ENCODE peak calls at places on chromosomes 6 and 20, in four cellular contexts. One of them, this sample, is unnamed.

GRCh38 chr6:140264451-140264850 is 890.0 kb upstream of the CITED2 start:
- DNase-seq in tibial artery: no peak
- DNase-seq in fibroblast of villous mesenchyme: no peak
- DNase-seq in adrenal gland: no peak
- DNase-seq in this sample: no peak

GRCh38 chr6:167130008-167130677 is 7.2 kb downstream of the CCR6 start:
- DNase-seq in tibial artery: no peak
- DNase-seq in fibroblast of villous mesenchyme: no peak
- DNase-seq in adrenal gland: no peak
- DNase-seq in this sample: no peak

GRCh38 chr6:112017169-112017568 is 36.7 kb upstream of the CCN6 start:
- DNase-seq in tibial artery: no peak
- DNase-seq in fibroblast of villous mesenchyme: no peak
- DNase-seq in adrenal gland: no peak
- DNase-seq in this sample: peak

GRCh38 chr6:13286185-13286584 is 42.2 kb downstream of the TBC1D7 start:
- DNase-seq in tibial artery: no peak
- DNase-seq in fibroblast of villous mesenchyme: no peak
- DNase-seq in adrenal gland: no peak
- DNase-seq in this sample: no peak

GRCh38 chr6:136253734-136254133 is 3.6 kb upstream of the MTFR2 start:
- DNase-seq in tibial artery: no peak
- DNase-seq in fibroblast of villous mesenchyme: no peak
- DNase-seq in adrenal gland: no peak
- DNase-seq in this sample: no peak

GRCh38 chr6:83860347-83860731 is 850 bp downstream of the CYB5R4 start:
- DNase-seq in tibial artery: no peak
- DNase-seq in fibroblast of villous mesenchyme: no peak
- DNase-seq in adrenal gland: no peak
- DNase-seq in this sample: no peak

GRCh38 chr6:63941747-63942470 is 306.3 kb downstream of the PHF3 start:
- DNase-seq in tibial artery: no peak
- DNase-seq in fibroblast of villous mesenchyme: no peak
- DNase-seq in adrenal gland: no peak
- DNase-seq in this sample: no peak

GRCh38 chr6:21220271-21220987 is 373.1 kb upstream of the SOX4 start:
- DNase-seq in tibial artery: no peak
- DNase-seq in fibroblast of villous mesenchyme: no peak
- DNase-seq in adrenal gland: no peak
- DNase-seq in this sample: no peak

GRCh38 chr6:89239338-89239737 is 22.2 kb upstream of the GABRR1 start:
- DNase-seq in tibial artery: no peak
- DNase-seq in fibroblast of villous mesenchyme: no peak
- DNase-seq in adrenal gland: no peak
- DNase-seq in this sample: peak

GRCh38 chr6:162151050-162151658 is 576.4 kb downstream of the PRKN start:
- DNase-seq in tibial artery: no peak
- DNase-seq in fibroblast of villous mesenchyme: peak
- DNase-seq in adrenal gland: no peak
- DNase-seq in this sample: no peak

GRCh38 chr20:8095648-8096572 is 36.2 kb upstream of the PLCB1 start:
- DNase-seq in tibial artery: no peak
- DNase-seq in fibroblast of villous mesenchyme: peak
- DNase-seq in adrenal gland: no peak
- DNase-seq in this sample: no peak

GRCh38 chr6:159836294-159837140 is 36.4 kb downstream of the PNLDC1 start:
- DNase-seq in tibial artery: peak
- DNase-seq in fibroblast of villous mesenchyme: no peak
- DNase-seq in adrenal gland: peak
- DNase-seq in this sample: no peak

GRCh38 chr6:24788031-24788665 is 10.6 kb downstream of the ARMH2 start:
- DNase-seq in tibial artery: no peak
- DNase-seq in fibroblast of villous mesenchyme: peak
- DNase-seq in adrenal gland: no peak
- DNase-seq in this sample: peak

GRCh38 chr6:162699961-162700360 is 27.6 kb downstream of the PRKN start:
- DNase-seq in tibial artery: no peak
- DNase-seq in fibroblast of villous mesenchyme: peak
- DNase-seq in adrenal gland: no peak
- DNase-seq in this sample: no peak

GRCh38 chr6:117264487-117265424 is 602 bp upstream of the VGLL2 start:
- DNase-seq in tibial artery: no peak
- DNase-seq in fibroblast of villous mesenchyme: no peak
- DNase-seq in adrenal gland: no peak
- DNase-seq in this sample: peak

GRCh38 chr6:20661721-20662120 is 127.5 kb downstream of the CDKAL1 start:
- DNase-seq in tibial artery: no peak
- DNase-seq in fibroblast of villous mesenchyme: no peak
- DNase-seq in adrenal gland: no peak
- DNase-seq in this sample: no peak

GRCh38 chr6:53750112-53750511 is 44.7 kb upstream of the LRRC1 start:
- DNase-seq in tibial artery: no peak
- DNase-seq in fibroblast of villous mesenchyme: no peak
- DNase-seq in adrenal gland: no peak
- DNase-seq in this sample: no peak

GRCh38 chr6:75546401-75546800 is 52.8 kb upstream of the FILIP1 start:
- DNase-seq in tibial artery: no peak
- DNase-seq in fibroblast of villous mesenchyme: peak
- DNase-seq in adrenal gland: no peak
- DNase-seq in this sample: no peak

GRCh38 chr6:48147101-48147500 is 36.1 kb upstream of the PTCHD4 start:
- DNase-seq in tibial artery: no peak
- DNase-seq in fibroblast of villous mesenchyme: no peak
- DNase-seq in adrenal gland: no peak
- DNase-seq in this sample: no peak

GRCh38 chr6:130890531-130890950 is 63.3 kb downstream of the SMLR1 start:
- DNase-seq in tibial artery: no peak
- DNase-seq in fibroblast of villous mesenchyme: peak
- DNase-seq in adrenal gland: no peak
- DNase-seq in this sample: no peak

GRCh38 chr20:37727247-37727956 is 33.6 kb downstream of the CTNNBL1 start:
- DNase-seq in tibial artery: no peak
- DNase-seq in fibroblast of villous mesenchyme: peak
- DNase-seq in adrenal gland: no peak
- DNase-seq in this sample: no peak

GRCh38 chr6:108942556-108943492 is 94.6 kb downstream of the ARMC2 start:
- DNase-seq in tibial artery: no peak
- DNase-seq in fibroblast of villous mesenchyme: no peak
- DNase-seq in adrenal gland: no peak
- DNase-seq in this sample: peak

GRCh38 chr20:54267510-54268003 is 59.7 kb downstream of the PFDN4 start:
- DNase-seq in tibial artery: no peak
- DNase-seq in fibroblast of villous mesenchyme: no peak
- DNase-seq in adrenal gland: peak
- DNase-seq in this sample: no peak

GRCh38 chr20:46324960-46325703 is 16.8 kb upstream of the CDH22 start:
- DNase-seq in tibial artery: no peak
- DNase-seq in fibroblast of villous mesenchyme: peak
- DNase-seq in adrenal gland: peak
- DNase-seq in this sample: peak

GRCh38 chr6:25623874-25624273 is 28.1 kb upstream of the SCGN start:
- DNase-seq in tibial artery: no peak
- DNase-seq in fibroblast of villous mesenchyme: no peak
- DNase-seq in adrenal gland: no peak
- DNase-seq in this sample: no peak

GRCh38 chr20:12358655-12359009 is 440.9 kb downstream of the BTBD3 start:
- DNase-seq in tibial artery: no peak
- DNase-seq in fibroblast of villous mesenchyme: no peak
- DNase-seq in adrenal gland: no peak
- DNase-seq in this sample: no peak

GRCh38 chr6:97497713-97498331 is 214.8 kb upstream of the MMS22L start:
- DNase-seq in tibial artery: peak
- DNase-seq in fibroblast of villous mesenchyme: peak
- DNase-seq in adrenal gland: peak
- DNase-seq in this sample: peak

GRCh38 chr20:45779011-45779915 is 12.4 kb downstream of the WFDC3 start:
- DNase-seq in tibial artery: peak
- DNase-seq in fibroblast of villous mesenchyme: peak
- DNase-seq in adrenal gland: peak
- DNase-seq in this sample: peak

GRCh38 chr6:37038297-37039198 is 33.1 kb downstream of the FGD2 start:
- DNase-seq in tibial artery: peak
- DNase-seq in fibroblast of villous mesenchyme: peak
- DNase-seq in adrenal gland: peak
- DNase-seq in this sample: no peak

GRCh38 chr6:145086197-145086596 is 649.1 kb downstream of the EPM2A start:
- DNase-seq in tibial artery: no peak
- DNase-seq in fibroblast of villous mesenchyme: peak
- DNase-seq in adrenal gland: no peak
- DNase-seq in this sample: no peak

GRCh38 chr6:56752009-56752408 is 109.3 kb upstream of the DST start:
- DNase-seq in tibial artery: no peak
- DNase-seq in fibroblast of villous mesenchyme: no peak
- DNase-seq in adrenal gland: no peak
- DNase-seq in this sample: no peak

GRCh38 chr6:29676981-29677601 is 3.9 kb downstream of the ZFP57 start:
- DNase-seq in tibial artery: no peak
- DNase-seq in fibroblast of villous mesenchyme: no peak
- DNase-seq in adrenal gland: no peak
- DNase-seq in this sample: no peak

GRCh38 chr6:168232989-168233874 is 86.3 kb downstream of the DACT2 start:
- DNase-seq in tibial artery: no peak
- DNase-seq in fibroblast of villous mesenchyme: no peak
- DNase-seq in adrenal gland: no peak
- DNase-seq in this sample: no peak
- TF ChIP-seq CTCF in tibial artery: no peak
- TF ChIP-seq CTCF in fibroblast of villous mesenchyme: peak
- TF ChIP-seq CTCF in adrenal gland: no peak
- TF ChIP-seq CTCF in this sample: no peak

GRCh38 chr20:33838035-33838864 is 27.1 kb downstream of the CHMP4B start:
- DNase-seq in tibial artery: no peak
- DNase-seq in fibroblast of villous mesenchyme: no peak
- DNase-seq in adrenal gland: no peak
- DNase-seq in this sample: no peak
- TF ChIP-seq CTCF in tibial artery: no peak
- TF ChIP-seq CTCF in fibroblast of villous mesenchyme: no peak
- TF ChIP-seq CTCF in adrenal gland: no peak
- TF ChIP-seq CTCF in this sample: no peak

GRCh38 chr6:40288919-40289318 is 298.2 kb downstream of the LRFN2 start:
- DNase-seq in tibial artery: no peak
- DNase-seq in fibroblast of villous mesenchyme: no peak
- DNase-seq in adrenal gland: no peak
- DNase-seq in this sample: no peak

GRCh38 chr6:40285535-40285934 is 301.6 kb downstream of the LRFN2 start:
- DNase-seq in tibial artery: no peak
- DNase-seq in fibroblast of villous mesenchyme: no peak
- DNase-seq in adrenal gland: no peak
- DNase-seq in this sample: no peak

GRCh38 chr6:40287296-40287820 is 299.8 kb downstream of the LRFN2 start:
- DNase-seq in tibial artery: no peak
- DNase-seq in fibroblast of villous mesenchyme: no peak
- DNase-seq in adrenal gland: no peak
- DNase-seq in this sample: no peak

GRCh38 chr6:40286027-40286426 is 301.1 kb downstream of the LRFN2 start:
- DNase-seq in tibial artery: no peak
- DNase-seq in fibroblast of villous mesenchyme: no peak
- DNase-seq in adrenal gland: no peak
- DNase-seq in this sample: no peak

GRCh38 chr6:40286721-40287120 is 300.4 kb downstream of the LRFN2 start:
- DNase-seq in tibial artery: no peak
- DNase-seq in fibroblast of villous mesenchyme: no peak
- DNase-seq in adrenal gland: no peak
- DNase-seq in this sample: no peak
- TF ChIP-seq CTCF in tibial artery: no peak
- TF ChIP-seq CTCF in fibroblast of villous mesenchyme: no peak
- TF ChIP-seq CTCF in adrenal gland: no peak
- TF ChIP-seq CTCF in this sample: no peak

GRCh38 chr6:158387036-158387435 is 74.8 kb downstream of the TULP4 start:
- DNase-seq in tibial artery: no peak
- DNase-seq in fibroblast of villous mesenchyme: no peak
- DNase-seq in adrenal gland: no peak
- DNase-seq in this sample: peak
- TF ChIP-seq CTCF in tibial artery: no peak
- TF ChIP-seq CTCF in fibroblast of villous mesenchyme: no peak
- TF ChIP-seq CTCF in adrenal gland: no peak
- TF ChIP-seq CTCF in this sample: peak

GRCh38 chr20:953742-954141 is 37.6 kb upstream of the ANGPT4 start:
- DNase-seq in tibial artery: no peak
- DNase-seq in fibroblast of villous mesenchyme: no peak
- DNase-seq in adrenal gland: no peak
- DNase-seq in this sample: no peak
- TF ChIP-seq CTCF in tibial artery: peak
- TF ChIP-seq CTCF in fibroblast of villous mesenchyme: peak
- TF ChIP-seq CTCF in adrenal gland: peak
- TF ChIP-seq CTCF in this sample: no peak

DNA sequence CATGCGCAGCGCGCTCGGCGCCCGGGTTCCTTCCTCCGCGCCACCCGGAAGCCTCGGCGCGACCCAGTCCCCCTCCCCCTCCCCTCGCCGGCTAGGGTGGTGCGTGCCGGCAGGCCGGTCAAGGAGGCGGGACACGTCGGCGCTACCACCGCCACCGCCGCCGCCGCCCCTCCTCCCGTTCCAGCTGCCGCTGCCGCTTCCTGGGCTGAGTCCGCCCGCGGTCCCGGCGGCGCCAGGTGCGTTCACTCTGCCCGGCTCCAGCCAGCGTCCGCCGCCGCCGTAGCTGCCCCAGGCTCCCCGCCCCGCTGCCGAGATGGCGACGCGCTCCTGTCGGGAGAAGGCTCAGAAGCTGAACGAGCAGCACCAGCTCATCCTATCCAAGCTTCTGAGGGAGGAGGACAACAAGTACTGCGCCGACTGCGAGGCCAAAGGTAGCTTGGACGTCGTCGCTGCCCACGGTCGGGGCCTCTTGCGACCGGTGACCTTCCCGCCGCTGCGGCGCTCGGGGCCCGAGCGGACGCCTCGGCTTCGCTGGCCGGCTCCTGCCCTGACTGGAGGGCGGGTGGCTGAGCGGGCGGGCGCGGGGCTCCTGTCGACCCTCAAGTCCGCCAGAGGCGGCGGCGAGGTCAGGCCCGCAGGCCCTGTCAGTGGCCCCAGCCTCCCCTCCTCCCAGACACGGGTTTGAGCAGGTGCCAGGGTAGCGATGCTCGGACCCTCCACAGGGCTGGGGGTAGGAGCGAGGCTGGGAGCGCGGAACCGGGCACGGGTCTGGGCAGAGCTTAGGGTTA is at the start of gene SMAP1:
- DNase-seq in tibial artery: peak
- DNase-seq in fibroblast of villous mesenchyme: peak
- DNase-seq in adrenal gland: peak
- DNase-seq in this sample: peak
- TF ChIP-seq CTCF in tibial artery: no peak
- TF ChIP-seq CTCF in fibroblast of villous mesenchyme: no peak
- TF ChIP-seq CTCF in adrenal gland: no peak
- TF ChIP-seq CTCF in this sample: no peak

DNA sequence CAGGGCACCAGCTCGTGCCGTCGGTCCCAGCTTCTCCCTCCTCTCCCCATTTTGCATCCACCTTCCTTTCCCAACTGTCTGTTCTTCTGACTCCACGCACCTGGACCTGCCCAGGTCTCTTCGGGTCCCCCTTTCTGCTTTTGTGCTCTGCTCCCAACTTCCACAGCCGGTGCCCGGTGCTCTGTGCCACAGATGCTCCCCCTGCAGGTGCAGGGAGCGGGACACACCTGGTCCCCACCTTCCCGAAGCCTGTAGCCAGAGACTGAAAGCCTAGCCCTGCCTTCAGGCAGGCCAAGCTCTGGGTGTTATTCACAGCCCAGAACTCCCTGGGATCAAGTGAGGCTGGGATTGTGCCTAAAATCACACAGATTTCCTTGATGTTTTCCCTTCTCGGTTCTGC is 24.6 kb upstream of the BMP7 start:
- DNase-seq in tibial artery: no peak
- DNase-seq in fibroblast of villous mesenchyme: no peak
- DNase-seq in adrenal gland: no peak
- DNase-seq in this sample: no peak
- TF ChIP-seq CTCF in tibial artery: no peak
- TF ChIP-seq CTCF in fibroblast of villous mesenchyme: no peak
- TF ChIP-seq CTCF in adrenal gland: no peak
- TF ChIP-seq CTCF in this sample: no peak